ENCODE peak calls at places on chromosomes 11 and 22, in six cellular contexts. Z, E, R, J, D and H are unnamed samples.

GRCh38 chr11:1553808-1554594 is 18.1 kb downstream of the DUSP8 start:
- DNase-seq in Z (no peak), E (no peak), R (no peak), J (no peak), D (no peak), H (no peak)

GRCh38 chr11:70528794-70529580 is 130.7 kb downstream of the CTTN start:
- DNase-seq in Z (no peak), E (no peak), R (no peak), J (no peak), D (no peak), H (no peak)

GRCh38 chr22:25747245-25747944 is 5.4 kb downstream of the MYO18B start:
- DNase-seq in Z (peak; percentile 76), E (no peak), R (peak; percentile 99), J (no peak), D (no peak), H (no peak)

GRCh38 chr11:95514386-95515145 is 275.0 kb downstream of the FAM76B start:
- DNase-seq in Z (no peak), E (no peak), R (no peak), J (no peak), D (no peak), H (no peak)

GRCh38 chr11:85935751-85936150 is 80.6 kb downstream of the CCDC83 start:
- DNase-seq in Z (no peak), E (no peak), R (no peak), J (no peak), D (no peak), H (no peak)

GRCh38 chr11:88338223-88338661 is 706 bp upstream of the CTSC start:
- DNase-seq in Z (peak; percentile 61), E (peak; percentile 66), R (peak; percentile 94), J (peak; percentile 81), D (peak; percentile 40), H (peak; percentile 94)

GRCh38 chr22:27462190-27462589 is 339.4 kb downstream of the MN1 start:
- DNase-seq in Z (no peak), E (no peak), R (no peak), J (no peak), D (no peak), H (no peak)

GRCh38 chr11:35500744-35501143 is 24.7 kb downstream of the PAMR1 start:
- DNase-seq in Z (no peak), E (no peak), R (no peak), J (no peak), D (no peak), H (no peak)

GRCh38 chr11:12316432-12316831 is 60.9 kb upstream of the PARVA start:
- DNase-seq in Z (no peak), E (no peak), R (no peak), J (no peak), D (no peak), H (no peak)

GRCh38 chr11:65383778-65384177 is 1.3 kb upstream of the SLC25A45 start:
- DNase-seq in Z (no peak), E (no peak), R (no peak), J (no peak), D (no peak), H (no peak)

GRCh38 chr11:62602141-62603071 is 741 bp upstream of the MTA2 start:
- DNase-seq in Z (no peak), E (peak; percentile 65), R (peak; percentile 60), J (peak; percentile 81), D (peak; percentile 72), H (no peak)

GRCh38 chr22:33811686-33812085 is 108.6 kb downstream of the LARGE1 start:
- DNase-seq in Z (no peak), E (no peak), R (no peak), J (peak; percentile 79), D (peak; percentile 15), H (no peak)

GRCh38 chr11:22798890-22799289 is 30.7 kb downstream of the SVIP start:
- DNase-seq in Z (no peak), E (no peak), R (no peak), J (no peak), D (no peak), H (no peak)